ENCODE peak calls at places on chromosomes 16 and 17, in five cellular contexts. O is foreskin fibroblast, E is body of pancreas, M is cardiac muscle cell, A is fibroblast of the aortic adventitia. H is an unnamed sample.
A peak's percentile ranks its signal among the peaks of the same experiment; 100 is the strongest.

GRCh38 chr16:74271879-74272278 is 24.7 kb upstream of the PSMD7 start:
- DNase-seq in M (peak; percentile 8), A (no peak), O (no peak), E (no peak), H (no peak)

GRCh38 chr16:71637398-71637797 is 11.4 kb downstream of the MARVELD3 start:
- DNase-seq in M (peak; percentile 95), O (peak; percentile 22), A (peak; percentile 74), E (no peak), H (peak; percentile 30)

GRCh38 chr16:745739-746138 is 4.9 kb upstream of the CIAO3 start:
- DNase-seq in M (no peak), O (no peak), E (no peak), A (no peak), H (no peak)

GRCh38 chr17:2853111-2853721 is 57.0 kb downstream of the RAP1GAP2 start:
- DNase-seq in M (peak; percentile 50), O (peak; percentile 81), E (peak; percentile 67), A (peak; percentile 15), H (peak; percentile 43)

GRCh38 chr17:41540921-41541625 is 13.0 kb upstream of the KRT19 start:
- DNase-seq in O (no peak), A (no peak), M (no peak), E (no peak), H (peak; percentile 28)

GRCh38 chr17:4105232-4105631 is 37.6 kb downstream of the ZZEF1 start:
- DNase-seq in A (no peak), O (no peak), M (no peak), E (no peak), H (no peak)

GRCh38 chr17:6574689-6575595 is 18.6 kb upstream of the PITPNM3 start:
- DNase-seq in A (peak; percentile 52), E (no peak), O (peak; percentile 89), M (peak; percentile 76), H (peak; percentile 58)

GRCh38 chr16:51637744-51638100 is 486.7 kb upstream of the SALL1 start:
- DNase-seq in M (peak; percentile 34), O (no peak), E (no peak), A (peak; percentile 16), H (no peak)

GRCh38 chr17:82854226-82854625 is 14.4 kb upstream of the ZNF750 start:
- DNase-seq in O (no peak), E (no peak), A (no peak), M (no peak), H (no peak)

GRCh38 chr16:64712027-64712426 is 409.8 kb downstream of the CDH11 start:
- DNase-seq in A (no peak), E (no peak), M (no peak), O (no peak), H (no peak)

GRCh38 chr17:42704495-42705494 is 22.5 kb downstream of the CNTNAP1 start:
- DNase-seq in E (no peak), O (no peak), A (no peak), M (no peak), H (no peak)

GRCh38 chr16:89958596-89958995 is 10.0 kb downstream of the DEF8 start:
- DNase-seq in A (no peak), O (no peak), M (no peak), E (no peak), H (no peak)

GRCh38 chr16:66095676-66096075 is 270.8 kb upstream of the CDH5 start:
- DNase-seq in O (no peak), E (no peak), A (no peak), M (no peak), H (no peak)

GRCh38 chr17:81499601-81499970 is 13.0 kb downstream of the ACTG1 start:
- DNase-seq in E (no peak), M (no peak), A (no peak), O (no peak), H (no peak)

GRCh38 chr17:41211845-41212466 is 14.5 kb upstream of the KRTAP9-2 start:
- DNase-seq in E (no peak), M (no peak), A (peak; percentile 42), O (peak; percentile 79), H (no peak)

DNA sequence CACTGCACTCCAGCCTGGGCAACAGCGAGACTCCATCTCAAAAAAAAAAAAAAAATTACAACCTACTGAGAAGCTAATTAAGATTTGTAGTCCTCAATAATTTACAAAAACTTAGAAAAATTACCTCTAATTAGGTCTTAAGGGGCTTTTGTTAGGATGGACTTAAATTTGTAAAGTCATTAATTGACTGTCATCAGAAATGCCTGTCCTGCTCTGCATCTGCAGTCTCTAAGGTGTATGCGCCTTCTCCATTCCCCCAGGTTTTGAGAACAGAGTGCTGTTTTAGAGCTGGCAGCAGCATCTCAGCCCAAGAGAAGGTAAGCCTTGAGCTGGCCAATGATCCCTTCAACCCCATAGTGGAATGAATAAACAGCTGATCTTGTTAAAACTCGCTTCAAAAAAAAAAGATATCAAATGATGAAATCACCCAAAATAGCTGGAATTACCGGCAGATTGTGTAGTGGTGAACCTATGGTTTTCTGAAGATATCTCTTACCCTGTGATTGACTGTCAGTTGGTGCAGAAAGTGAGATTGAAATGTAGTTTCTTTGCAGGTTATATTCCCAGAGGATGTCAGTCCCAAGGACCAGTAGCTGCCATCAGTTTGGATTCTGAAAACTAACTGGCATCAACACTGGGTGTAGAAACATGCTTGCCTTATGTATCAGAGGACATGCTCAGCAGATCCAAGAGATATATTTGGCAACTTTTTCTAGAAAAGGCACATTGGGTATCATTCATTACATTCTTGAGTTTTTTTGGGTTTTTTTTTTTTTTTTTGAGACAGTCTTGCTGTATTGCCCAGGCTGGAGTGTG is 25.7 kb downstream of the TRPV2 start:
- DNase-seq in M (peak; percentile 18), O (no peak), E (no peak), A (peak; percentile 54), H (no peak)
- H3K4me3 ChIP-seq in M (peak overlapping the region; percentile 72), O (peak overlapping the region; percentile 99), E (no peak overlapping the region), A (peak overlapping the region; percentile 100), H (peak overlapping the region; percentile 80)

GRCh38 chr17:35793257-35793656 is 2.2 kb downstream of the MMP28 start:
- DNase-seq in A (no peak), M (no peak), E (no peak), O (no peak), H (no peak)
- H3K4me3 ChIP-seq in A (no peak overlapping the region), M (no peak overlapping the region), E (no peak overlapping the region), O (no peak overlapping the region), H (no peak overlapping the region)

GRCh38 chr17:56290486-56291118 is 137.3 kb downstream of the ANKFN1 start:
- DNase-seq in A (no peak), M (no peak), E (no peak), O (peak; percentile 8), H (no peak)
- H3K4me3 ChIP-seq in A (no peak overlapping the region), M (no peak overlapping the region), E (no peak overlapping the region), O (no peak overlapping the region), H (peak overlapping the region; percentile 17)

GRCh38 chr16:57750796-57751538 is 15.4 kb downstream of the KATNB1 start:
- DNase-seq in E (no peak), O (no peak), A (no peak), M (no peak), H (no peak)
- H3K4me3 ChIP-seq in E (no peak overlapping the region), O (no peak overlapping the region), A (no peak overlapping the region), M (no peak overlapping the region), H (no peak overlapping the region)

GRCh38 chr17:48588519-48588918 is 1.5 kb downstream of the HOXB3 start:
- DNase-seq in A (no peak), O (no peak), M (no peak), E (no peak), H (no peak)
- H3K4me3 ChIP-seq in A (no peak overlapping the region), O (no peak overlapping the region), M (no peak overlapping the region), E (no peak overlapping the region), H (no peak overlapping the region)

GRCh38 chr17:1041746-1042145 is 44.8 kb downstream of the TIMM22 start:
- DNase-seq in E (no peak), A (no peak), O (no peak), M (no peak), H (no peak)

GRCh38 chr17:1039119-1039507 is 42.2 kb downstream of the TIMM22 start:
- DNase-seq in E (no peak), M (no peak), A (no peak), O (no peak), H (no peak)

GRCh38 chr17:1038459-1039118 is 41.7 kb downstream of the TIMM22 start:
- DNase-seq in A (no peak), M (no peak), E (no peak), O (no peak), H (no peak)

GRCh38 chr17:1039511-1040215 is 42.7 kb downstream of the TIMM22 start:
- DNase-seq in M (peak; percentile 12), E (peak; percentile 50), O (peak; percentile 30), A (no peak), H (no peak)

GRCh38 chr17:1040216-1040600 is 43.3 kb downstream of the TIMM22 start:
- DNase-seq in M (peak; percentile 24), A (no peak), O (peak; percentile 82), E (no peak), H (no peak)
- H3K4me3 ChIP-seq in M (no peak overlapping the region), A (no peak overlapping the region), O (no peak overlapping the region), E (no peak overlapping the region), H (no peak overlapping the region)

GRCh38 chr16:24966599-24966998 is 48.6 kb downstream of the ARHGAP17 start:
- DNase-seq in O (no peak), M (no peak), A (no peak), E (no peak), H (no peak)
- H3K4me3 ChIP-seq in O (no peak overlapping the region), M (no peak overlapping the region), A (no peak overlapping the region), E (no peak overlapping the region), H (no peak overlapping the region)

DNA sequence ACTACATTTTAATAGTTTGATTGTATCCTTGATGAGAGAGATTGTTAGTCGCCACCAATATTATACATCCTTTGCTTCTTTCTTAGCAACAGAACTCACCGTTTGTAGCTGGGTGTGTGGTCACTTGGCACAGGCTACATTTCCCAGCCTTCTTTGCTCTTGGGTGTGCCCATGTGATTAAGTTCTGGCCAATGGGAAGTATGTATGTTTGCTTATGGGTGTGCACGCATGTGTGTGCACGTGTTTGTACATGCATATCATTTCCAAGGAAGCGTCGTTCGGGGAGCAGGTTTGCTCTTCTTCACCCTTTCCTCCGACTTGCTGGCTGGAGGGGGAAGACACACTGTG is 4.4 kb upstream of the SEC14L1 start:
- DNase-seq in M (no peak), O (no peak), A (no peak), E (no peak), H (no peak)
- H3K4me3 ChIP-seq in M (no peak overlapping the region), O (no peak overlapping the region), A (no peak overlapping the region), E (no peak overlapping the region), H (no peak overlapping the region)